ENCODE peak calls at places on chromosomes 5 and 9, in five cellular contexts. L is IMR-90, E is H1, U is mesendoderm, A is H9. H is an unnamed sample.

GRCh38 chr5:82183828-82184227 is 94.3 kb downstream of the RPS23 start:
- DNase-seq in L (peak; percentile 43), E (no peak), U (no peak), A (no peak), H (peak; percentile 34)

GRCh38 chr5:113161806-113162205 is 185.2 kb downstream of the DCP2 start:
- DNase-seq in L (no peak), E (no peak), U (no peak), A (no peak), H (no peak)

GRCh38 chr9:77161966-77162365 is 15.4 kb upstream of the VPS13A start:
- DNase-seq in L (no peak), E (no peak), U (no peak), A (no peak), H (no peak)

GRCh38 chr9:35798658-35799366 is 7.4 kb downstream of the NPR2 start:
- DNase-seq in L (peak; percentile 76), E (no peak), U (peak; percentile 92), A (no peak), H (peak; percentile 34)

GRCh38 chr5:77266291-77266690 is 55.8 kb downstream of the PDE8B start:
- DNase-seq in L (peak; percentile 56), E (no peak), U (no peak), A (no peak), H (no peak)

GRCh38 chr5:77073667-77074066 is 13.4 kb downstream of the ZBED3 start:
- DNase-seq in L (peak; percentile 82), E (no peak), U (no peak), A (no peak), H (no peak)

GRCh38 chr5:51378415-51378777 is 4.9 kb upstream of the ISL1 start:
- DNase-seq in L (no peak), E (no peak), U (peak; percentile 76), A (peak; percentile 64), H (no peak)

GRCh38 chr5:55650391-55650790 is 61.7 kb downstream of the SLC38A9 start:
- DNase-seq in L (peak; percentile 84), E (no peak), U (no peak), A (no peak), H (no peak)

GRCh38 chr9:87713278-87713989 is 12.5 kb upstream of the CTSL start:
- DNase-seq in L (peak; percentile 99), E (no peak), U (peak; percentile 66), A (no peak), H (peak; percentile 99)

GRCh38 chr9:97807681-97808080 is 45.3 kb upstream of the FOXE1 start:
- DNase-seq in L (no peak), E (no peak), U (peak; percentile 10), A (no peak), H (no peak)

GRCh38 chr5:1511651-1512540 is 11.9 kb downstream of the LPCAT1 start:
- DNase-seq in L (peak; percentile 55), E (no peak), U (peak; percentile 45), A (peak; percentile 48), H (no peak)

GRCh38 chr5:126600631-126601511 is at the start of gene PHAX:
- DNase-seq in L (peak; percentile 76), E (no peak), U (peak; percentile 91), A (peak; percentile 85), H (peak; percentile 79)

GRCh38 chr9:38183994-38184568 is 115.1 kb upstream of the SHB start:
- DNase-seq in L (no peak), E (no peak), U (peak; percentile 16), A (no peak), H (no peak)

GRCh38 chr5:102760815-102761214 is 5.7 kb downstream of the PAM start:
- DNase-seq in L (peak; percentile 45), E (no peak), U (no peak), A (no peak), H (no peak)

GRCh38 chr5:180327166-180327565 is 26.0 kb downstream of the GFPT2 start:
- DNase-seq in L (no peak), E (no peak), U (no peak), A (no peak), H (no peak)

GRCh38 chr5:115601709-115602584 is at the start of gene TICAM2:
- DNase-seq in L (peak; percentile 67), E (no peak), U (peak; percentile 74), A (peak; percentile 67), H (peak; percentile 9)

GRCh38 chr9:105150991-105151685 is 93.3 kb upstream of the SLC44A1 start:
- DNase-seq in L (peak; percentile 69), E (no peak), U (no peak), A (no peak), H (peak; percentile 21)

DNA sequence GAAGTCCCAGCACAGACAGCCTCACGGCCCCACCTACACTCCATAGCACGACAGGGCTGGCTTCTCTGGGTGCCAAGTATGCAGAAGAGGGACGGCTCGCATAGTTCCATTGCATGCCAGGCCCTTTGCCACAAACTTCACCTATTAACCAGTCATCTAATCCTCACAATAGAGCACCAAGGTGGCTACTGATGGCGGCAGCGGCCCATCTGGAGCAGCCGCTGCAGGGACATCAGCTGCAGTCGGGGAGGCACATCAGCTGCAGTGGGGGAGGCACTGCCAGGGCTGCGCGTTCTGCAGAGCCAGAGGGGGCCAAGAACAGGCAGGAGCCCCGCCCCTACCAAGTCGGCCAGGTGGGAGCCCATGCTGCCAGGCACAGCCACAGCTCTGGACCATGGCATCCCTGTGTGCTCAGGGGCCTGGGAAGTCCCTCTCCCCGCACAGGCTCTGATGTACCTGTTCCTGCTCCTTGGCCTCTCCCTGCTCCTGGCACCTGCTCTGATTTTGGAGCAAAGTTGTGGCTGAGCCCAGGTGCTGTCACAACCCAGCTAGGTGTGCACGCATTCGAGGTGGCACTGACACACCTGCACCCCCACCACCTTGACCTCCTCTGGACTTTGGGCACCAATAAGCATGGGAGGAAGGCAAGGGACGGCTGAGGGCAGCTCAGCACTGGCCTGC is 61.5 kb upstream of the SYNPO start:
- DNase-seq in L (no peak), E (no peak), U (no peak), A (no peak), H (no peak)
- H3K4ac ChIP-seq in L (no peak overlapping the region), E (no peak overlapping the region), U (no peak overlapping the region), A (no peak overlapping the region), H (no peak overlapping the region)

GRCh38 chr9:99051851-99052250 is 53.1 kb upstream of the TGFBR1 start:
- DNase-seq in L (no peak), E (no peak), U (no peak), A (no peak), H (no peak)
- H3K4me1 ChIP-seq in L (peaks cover 21% of the 10 kb centered on the region), E (no peaks in the 10 kb centered on the region), U (no peaks in the 10 kb centered on the region), A (no peaks in the 10 kb centered on the region), H (peaks cover 32% of the 10 kb centered on the region)

GRCh38 chr9:84366683-84367082 is 26.1 kb upstream of the SLC28A3 start:
- DNase-seq in L (no peak), E (no peak), U (no peak), A (no peak), H (no peak)
- H3K4ac ChIP-seq in L (no peak overlapping the region), E (no peak overlapping the region), U (no peak overlapping the region), A (no peak overlapping the region), H (no peak overlapping the region)

GRCh38 chr5:135376961-135377621 is 21.9 kb downstream of the MACROH2A1 start:
- DNase-seq in L (no peak), E (no peak), U (no peak), A (no peak), H (no peak)

GRCh38 chr5:135375040-135375439 is 24.0 kb downstream of the MACROH2A1 start:
- DNase-seq in L (no peak), E (no peak), U (no peak), A (no peak), H (peak; percentile 58)

GRCh38 chr5:135379052-135379654 is 19.9 kb downstream of the MACROH2A1 start:
- DNase-seq in L (peak; percentile 44), E (no peak), U (no peak), A (no peak), H (no peak)

GRCh38 chr5:135373747-135374515 is 25.1 kb downstream of the MACROH2A1 start:
- DNase-seq in L (no peak), E (no peak), U (peak; percentile 65), A (no peak), H (peak; percentile 72)

DNA sequence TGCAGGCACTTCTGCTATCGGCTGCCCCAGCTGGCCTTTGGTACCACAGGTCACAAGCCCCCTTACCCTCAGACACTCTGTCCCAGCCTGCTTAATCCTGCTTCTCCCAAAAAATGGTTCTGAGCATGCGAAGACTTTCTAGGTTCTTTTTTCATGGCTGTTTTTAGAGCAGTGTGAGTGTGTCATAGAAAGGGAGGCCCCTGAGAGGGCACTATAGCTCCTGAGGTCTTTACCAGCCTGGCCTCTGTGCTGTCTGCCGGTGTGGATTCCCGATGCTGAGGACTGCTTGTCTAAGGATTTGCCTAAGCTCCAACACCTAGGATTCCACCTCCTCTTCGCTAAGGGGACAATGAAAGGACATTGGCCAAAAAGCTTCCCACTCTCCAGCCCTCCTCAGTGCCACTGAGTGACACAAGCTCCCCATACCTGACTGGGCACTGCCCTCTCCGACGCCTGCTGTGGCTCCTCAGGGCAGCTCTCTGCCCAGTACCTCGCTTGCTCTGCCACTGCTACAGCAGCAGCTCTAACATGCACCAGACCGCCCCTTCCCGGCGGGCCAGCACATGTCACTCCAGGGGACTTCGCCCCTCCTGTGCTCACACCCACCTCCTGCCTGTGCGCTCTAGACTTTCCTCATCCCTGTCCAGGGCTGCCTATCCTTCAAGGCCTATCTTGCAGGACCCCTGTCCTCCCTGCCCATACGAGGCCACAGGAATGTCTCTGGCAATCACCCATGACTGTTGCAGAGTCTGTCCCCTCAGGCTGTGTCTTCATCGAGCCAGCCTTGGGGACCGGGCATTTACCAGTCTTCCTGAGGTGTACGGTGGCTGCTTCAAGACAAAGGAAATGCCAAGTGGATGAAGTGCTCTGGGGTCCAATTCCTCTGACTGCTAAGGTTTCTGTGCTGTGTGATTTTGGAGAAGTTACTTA is 21.0 kb downstream of the MACROH2A1 start:
- DNase-seq in L (no peak), E (no peak), U (no peak), A (no peak), H (no peak)
- H3K4me1 ChIP-seq in L (peaks cover 40% of the 10 kb centered on the region), E (no peaks in the 10 kb centered on the region), U (no peaks in the 10 kb centered on the region), A (no peaks in the 10 kb centered on the region), H (peaks cover 16% of the 10 kb centered on the region)

H was measured in trophoblast cell.